ENCODE peak calls at places on chromosomes 4 and X, in five cellular contexts. Y, R, I, B and E are unnamed samples.
A peak's percentile ranks its signal among the peaks of the same experiment; 100 is the strongest.

GRCh38 chr4:65227628-65228027 is 442.7 kb downstream of the EPHA5 start:
- DNase-seq in R (no peak), B (no peak), I (no peak), Y (no peak), E (no peak)

GRCh38 chrX:9997524-9997923 is 30.4 kb downstream of the CLDN34 start:
- DNase-seq in I (no peak), B (peak; percentile 26), Y (no peak), R (no peak), E (no peak)

GRCh38 chr4:85823295-85823694 is 348.3 kb downstream of the ARHGAP24 start:
- DNase-seq in I (no peak), B (no peak), Y (no peak), R (peak; percentile 77), E (no peak)

GRCh38 chrX:47311857-47312774 is 58.3 kb upstream of the ZNF157 start:
- DNase-seq in B (peak; percentile 44), Y (peak; percentile 6), I (peak; percentile 63), R (peak; percentile 44), E (peak; percentile 15)

GRCh38 chr4:80678413-80678812 is 342.9 kb downstream of the CFAP299 start:
- DNase-seq in Y (no peak), I (no peak), B (no peak), R (no peak), E (no peak)

GRCh38 chrX:1185556-1185955 is 26.9 kb downstream of the CRLF2 start:
- DNase-seq in Y (no peak), I (no peak), R (no peak), B (no peak), E (no peak)

GRCh38 chr4:150664935-150665334 is 83.0 kb downstream of the MAB21L2 start:
- DNase-seq in B (no peak), I (no peak), Y (no peak), R (peak; percentile 58), E (no peak)

GRCh38 chr4:5338511-5338910 is 287.2 kb downstream of the STK32B start:
- DNase-seq in Y (no peak), B (no peak), R (no peak), I (no peak), E (no peak)

GRCh38 chrX:47172549-47172948 is 21.1 kb upstream of the UBA1 start:
- DNase-seq in R (no peak), Y (no peak), I (no peak), B (no peak), E (no peak)